ENCODE peak calls at places on chromosomes 1 and 21, in seven cellular contexts. W is GM12878, X is SK-N-SH, I is K562, R is HCT116, O is H1, Z is HepG2. A is an unnamed sample.

GRCh38 chr1:91872560-91873081 is 13.3 kb downstream of the TGFBR3 start:
- DNase-seq in W (no peak), X (no peak), I (peak), R (no peak), O (no peak), Z (peak), A (no peak)

GRCh38 chr1:216390956-216391355 is 32.3 kb downstream of the USH2A start:
- DNase-seq in W (no peak), X (no peak), I (no peak), R (no peak), O (no peak), Z (no peak), A (no peak)

GRCh38 chr1:156652131-156652991 is 10.4 kb downstream of the BCAN start:
- DNase-seq in W (no peak), X (no peak), I (peak), R (no peak), O (no peak), Z (no peak), A (peak)

GRCh38 chr1:77280962-77281361 is 857 bp upstream of the AK5 start:
- DNase-seq in W (no peak), X (peak), I (no peak), R (no peak), O (no peak), Z (no peak), A (no peak)

GRCh38 chr21:41615613-41616012 is 107.7 kb upstream of the TMPRSS2 start:
- DNase-seq in W (no peak), X (no peak), I (no peak), R (no peak), O (no peak), Z (no peak), A (no peak)

GRCh38 chr21:28419110-28419509 is 573.6 kb downstream of the LTN1 start:
- DNase-seq in W (no peak), X (no peak), I (no peak), R (no peak), O (no peak), Z (no peak), A (no peak)

GRCh38 chr1:43997295-43997694 is 5.9 kb downstream of the CCDC24 start:
- DNase-seq in W (no peak), X (peak), I (no peak), R (no peak), O (no peak), Z (no peak), A (no peak)

GRCh38 chr1:115134850-115135484 is 45.7 kb upstream of the TSPAN2 start:
- DNase-seq in W (no peak), X (no peak), I (no peak), R (peak), O (no peak), Z (no peak), A (peak)

GRCh38 chr1:76993036-76993435 is 125.8 kb downstream of the ST6GALNAC5 start:
- DNase-seq in W (no peak), X (no peak), I (no peak), R (no peak), O (no peak), Z (no peak), A (no peak)

GRCh38 chr21:22056904-22057303 is 1058.7 kb downstream of the NCAM2 start:
- DNase-seq in W (no peak), X (no peak), I (no peak), R (no peak), O (no peak), Z (no peak), A (no peak)

GRCh38 chr1:115063238-115063901 is 25.9 kb downstream of the TSPAN2 start:
- DNase-seq in W (no peak), X (no peak), I (no peak), R (no peak), O (no peak), Z (no peak), A (no peak)

GRCh38 chr1:233006582-233006981 is 56.2 kb downstream of the NTPCR start:
- DNase-seq in W (no peak), X (peak), I (no peak), R (no peak), O (no peak), Z (no peak), A (no peak)

GRCh38 chr1:113542221-113542701 is 151.9 kb downstream of the MAGI3 start:
- DNase-seq in W (no peak), X (no peak), I (no peak), R (no peak), O (no peak), Z (no peak), A (no peak)

GRCh38 chr1:213122514-213122929 is 71.5 kb downstream of the RPS6KC1 start:
- DNase-seq in W (no peak), X (peak), I (peak), R (peak), O (no peak), Z (peak), A (peak)

GRCh38 chr21:29072873-29073221 is 601 bp downstream of the CCT8 start:
- DNase-seq in W (no peak), X (peak), I (peak), R (no peak), O (no peak), Z (peak), A (no peak)

GRCh38 chr1:38860464-38860816 is 868 bp upstream of the RRAGC start:
- DNase-seq in W (no peak), X (no peak), I (no peak), R (no peak), O (no peak), Z (peak), A (no peak)

GRCh38 chr1:17509320-17509719 is 30.2 kb upstream of the ARHGEF10L start:
- DNase-seq in W (no peak), X (no peak), I (no peak), R (no peak), O (no peak), Z (no peak), A (no peak)

GRCh38 chr1:229127301-229127700 is 143.6 kb upstream of the RAB4A start:
- DNase-seq in W (no peak), X (no peak), I (no peak), R (no peak), O (no peak), Z (no peak), A (no peak)

GRCh38 chr1:153422450-153423068 is 6.2 kb downstream of the S100A7A start:
- DNase-seq in W (no peak), X (no peak), I (peak), R (peak), O (no peak), Z (peak), A (peak)

GRCh38 chr1:225684741-225685140 is 31.8 kb upstream of the ENAH start:
- DNase-seq in W (no peak), X (no peak), I (no peak), R (no peak), O (no peak), Z (no peak), A (no peak)

GRCh38 chr1:11746092-11746491 is 10.2 kb downstream of the AGTRAP start:
- DNase-seq in W (no peak), X (no peak), I (no peak), R (no peak), O (no peak), Z (no peak), A (no peak)

GRCh38 chr1:153602749-153603148 is 10.2 kb downstream of the S100A16 start:
- DNase-seq in W (no peak), X (no peak), I (no peak), R (no peak), O (no peak), Z (no peak), A (no peak)

GRCh38 chr1:30063621-30064280 is 659.6 kb downstream of the MATN1 start:
- DNase-seq in W (no peak), X (no peak), I (no peak), R (no peak), O (no peak), Z (no peak), A (no peak)

GRCh38 chr1:34928066-34928864 is 1.2 kb downstream of the DLGAP3 start:
- DNase-seq in W (no peak), X (peak), I (no peak), R (no peak), O (no peak), Z (no peak), A (no peak)

GRCh38 chr1:221858758-221859157 is 116.9 kb upstream of the DUSP10 start:
- DNase-seq in W (no peak), X (no peak), I (no peak), R (no peak), O (no peak), Z (no peak), A (no peak)

GRCh38 chr1:207603777-207604176 is 41.2 kb upstream of the CR1L start:
- DNase-seq in W (no peak), X (no peak), I (peak), R (no peak), O (no peak), Z (peak), A (no peak)

GRCh38 chr1:78171736-78172590 is 126.2 kb downstream of the GIPC2 start:
- DNase-seq in W (no peak), X (no peak), I (no peak), R (no peak), O (no peak), Z (no peak), A (no peak)

GRCh38 chr1:21700094-21700493 is 30.9 kb upstream of the RAP1GAP start:
- DNase-seq in W (no peak), X (no peak), I (no peak), R (no peak), O (no peak), Z (no peak), A (no peak)

GRCh38 chr1:152145789-152146188 is 13.2 kb downstream of the RPTN start:
- DNase-seq in W (no peak), X (no peak), I (no peak), R (no peak), O (no peak), Z (no peak), A (no peak)

GRCh38 chr1:2604854-2605753 is 18.5 kb downstream of the PRXL2B start:
- DNase-seq in W (no peak), X (peak), I (no peak), R (no peak), O (no peak), Z (no peak), A (no peak)

GRCh38 chr1:2602866-2603520 is 16.4 kb downstream of the PRXL2B start:
- DNase-seq in W (no peak), X (peak), I (no peak), R (no peak), O (no peak), Z (no peak), A (no peak)

GRCh38 chr1:2604156-2604853 is 17.7 kb downstream of the PRXL2B start:
- DNase-seq in W (no peak), X (peak), I (no peak), R (no peak), O (no peak), Z (no peak), A (no peak)

GRCh38 chr1:2602311-2602835 is 15.8 kb downstream of the PRXL2B start:
- DNase-seq in W (no peak), X (peak), I (no peak), R (no peak), O (no peak), Z (no peak), A (no peak)

GRCh38 chr1:2603521-2604155 is 17.1 kb downstream of the PRXL2B start:
- DNase-seq in W (no peak), X (peak), I (no peak), R (no peak), O (no peak), Z (no peak), A (no peak)
- TF ChIP-seq JUND in W (no peak), X (no peak), I (no peak), R (no peak), O (no peak), Z (no peak), A (no peak)

GRCh38 chr1:168626326-168626725 is 49.9 kb downstream of the XCL1 start:
- DNase-seq in W (no peak), X (no peak), I (no peak), R (no peak), O (no peak), Z (no peak), A (no peak)
- TF ChIP-seq JUND in W (no peak), X (no peak), I (no peak), R (no peak), O (no peak), Z (no peak), A (no peak)

DNA sequence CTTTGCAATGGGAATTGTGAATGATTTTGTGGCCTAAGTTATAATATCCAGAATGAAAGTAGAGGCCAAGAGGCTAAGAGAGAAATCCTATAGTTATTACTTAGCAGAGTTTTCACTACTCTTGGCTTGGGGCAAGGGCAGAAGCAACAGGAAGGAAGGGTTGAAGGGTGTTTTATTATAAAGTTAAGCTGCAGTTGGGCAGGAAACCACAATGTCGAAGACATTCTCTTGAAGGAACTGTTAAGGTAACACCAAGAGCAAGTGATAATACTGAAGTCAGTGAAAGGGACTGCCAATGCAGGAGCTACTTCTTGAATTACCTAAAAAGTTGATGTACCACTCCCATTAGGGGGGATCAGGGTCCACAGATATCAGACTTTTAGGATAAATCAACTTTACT is 8.3 kb downstream of the XCL2 start:
- DNase-seq in W (no peak), X (no peak), I (no peak), R (no peak), O (no peak), Z (no peak), A (no peak)
- TF ChIP-seq JUND in W (no peak), X (no peak), I (no peak), R (no peak), O (no peak), Z (no peak), A (no peak)

GRCh38 chr1:20590313-20590777 is 1.4 kb downstream of the CDA start:
- DNase-seq in W (no peak), X (peak), I (no peak), R (no peak), O (no peak), Z (peak), A (no peak)
- TF ChIP-seq JUND in W (no peak), X (no peak), I (no peak), R (no peak), O (no peak), Z (no peak), A (no peak)

GRCh38 chr1:210362526-210362925 is 33.8 kb downstream of the HHAT start:
- DNase-seq in W (no peak), X (no peak), I (no peak), R (no peak), O (no peak), Z (no peak), A (no peak)

GRCh38 chr1:210359255-210359654 is 30.6 kb downstream of the HHAT start:
- DNase-seq in W (no peak), X (no peak), I (no peak), R (no peak), O (no peak), Z (no peak), A (no peak)

GRCh38 chr1:210363119-210363518 is 34.4 kb downstream of the HHAT start:
- DNase-seq in W (no peak), X (no peak), I (no peak), R (no peak), O (no peak), Z (no peak), A (no peak)

GRCh38 chr1:210361665-210362064 is 33.0 kb downstream of the HHAT start:
- DNase-seq in W (no peak), X (no peak), I (no peak), R (no peak), O (no peak), Z (no peak), A (no peak)

DNA sequence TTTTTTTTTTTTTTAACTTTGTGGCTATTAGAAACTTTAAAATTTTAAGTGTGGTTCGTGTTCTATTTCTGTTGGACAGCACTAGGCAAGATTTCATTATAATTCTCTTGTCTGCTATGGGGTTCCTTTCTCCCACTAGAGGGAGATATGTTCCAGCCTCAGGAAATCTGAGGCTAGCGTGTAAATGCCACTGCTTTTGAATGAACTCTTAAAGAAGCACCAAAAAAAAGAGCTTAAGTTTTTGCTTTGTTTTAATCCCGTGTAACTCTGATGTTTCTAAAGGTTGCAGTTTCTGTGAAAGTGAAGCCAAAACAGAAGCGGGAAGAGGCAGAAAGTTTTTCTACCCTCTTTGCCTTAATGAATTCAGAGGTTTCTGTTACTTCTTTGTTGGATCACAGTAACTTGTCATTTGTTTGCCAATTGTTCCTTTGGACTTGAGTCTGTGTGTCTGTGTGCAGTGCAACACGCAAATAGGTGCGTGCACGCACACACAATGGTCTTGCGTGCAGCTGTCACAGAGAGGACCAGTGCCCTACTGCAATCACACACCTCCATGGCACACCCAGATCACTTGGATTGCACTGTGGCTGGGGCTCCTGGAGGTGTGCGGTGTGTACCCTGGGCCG is 32.3 kb downstream of the HHAT start:
- DNase-seq in W (no peak), X (peak), I (peak), R (peak), O (no peak), Z (peak), A (peak)
- TF ChIP-seq JUND in W (no peak), X (no peak), I (no peak), R (no peak), O (no peak), Z (no peak), A (no peak)